ENCODE peak calls at places on chromosomes 7 and 10, in five cellular contexts. Q is NCI-H1930, B is HFFc6, N is MV-4-11, S is cardiac septum. G is an unnamed sample.

GRCh38 chr10:76036410-76036940 is 605.1 kb downstream of the LRMDA start:
- DNase-seq in B (peak), Q (no peak), S (peak), N (peak), G (no peak)

GRCh38 chr10:60358282-60358681 is 31.4 kb downstream of the ANK3 start:
- DNase-seq in S (no peak), N (no peak), Q (no peak), B (no peak), G (no peak)

GRCh38 chr10:52740155-52740549 is 32.4 kb downstream of the MBL2 start:
- DNase-seq in Q (no peak), B (no peak), S (no peak), N (no peak), G (no peak)

GRCh38 chr7:72445075-72445474 is 32.9 kb upstream of the CALN1 start:
- DNase-seq in B (no peak), S (no peak), Q (no peak), N (peak), G (no peak)

GRCh38 chr10:95289003-95289920 is 1.5 kb downstream of the PDLIM1 start:
- DNase-seq in Q (no peak), S (peak), N (peak), B (peak), G (no peak)

GRCh38 chr7:155800301-155800700 is 12.0 kb downstream of the SHH start:
- DNase-seq in Q (no peak), B (no peak), S (no peak), N (no peak), G (no peak)

GRCh38 chr7:17123020-17123419 is 175.4 kb upstream of the AHR start:
- DNase-seq in Q (no peak), S (no peak), N (peak), B (peak), G (no peak)

GRCh38 chr7:135601182-135601581 is 43.5 kb downstream of the NUP205 start:
- DNase-seq in B (no peak), N (no peak), S (no peak), Q (no peak), G (no peak)

GRCh38 chr10:24574578-24575155 is 149.0 kb downstream of the ARHGAP21 start:
- DNase-seq in S (no peak), B (no peak), Q (no peak), N (no peak), G (no peak)

GRCh38 chr10:128210215-128211063 is 84.2 kb upstream of the MKI67 start:
- DNase-seq in Q (no peak), N (peak), S (peak), B (no peak), G (no peak)

GRCh38 chr7:143360788-143361551 is 1.5 kb downstream of the FAM131B start:
- DNase-seq in B (no peak), S (no peak), Q (no peak), N (no peak), G (no peak)

GRCh38 chr7:72430531-72430930 is 18.4 kb upstream of the CALN1 start:
- DNase-seq in Q (no peak), N (no peak), S (no peak), B (no peak), G (peak)

GRCh38 chr7:154881046-154881445 is 121.9 kb downstream of the PAXIP1 start:
- DNase-seq in S (no peak), Q (no peak), N (no peak), B (no peak), G (no peak)

GRCh38 chr7:137696376-137696775 is 150.4 kb downstream of the DGKI start:
- DNase-seq in B (no peak), Q (no peak), S (no peak), N (no peak), G (no peak)

GRCh38 chr10:42242135-42242805 is 396.1 kb downstream of the ZNF33B start:
- DNase-seq in S (no peak), B (no peak), N (no peak), Q (no peak), G (no peak)

GRCh38 chr10:13453896-13454295 is 74.9 kb downstream of the BEND7 start:
- DNase-seq in Q (no peak), N (peak), S (no peak), B (no peak), G (no peak)

GRCh38 chr10:114471906-114472873 is 67.9 kb upstream of the AFAP1L2 start:
- DNase-seq in Q (peak), N (no peak), S (no peak), B (no peak), G (no peak)

GRCh38 chr10:130012129-130012528 is 48.1 kb upstream of the EBF3 start:
- DNase-seq in N (no peak), B (no peak), Q (no peak), S (no peak), G (no peak)

GRCh38 chr7:90777075-90777864 is 181.1 kb downstream of the CDK14 start:
- DNase-seq in B (no peak), Q (no peak), N (no peak), S (no peak), G (no peak)

GRCh38 chr10:35546824-35547225 is 58.3 kb upstream of the GJD4 start:
- DNase-seq in B (peak), S (no peak), N (no peak), Q (no peak), G (no peak)

GRCh38 chr10:102796407-102797176 is 40.6 kb downstream of the CYP17A1 start:
- DNase-seq in Q (no peak), S (peak), B (peak), N (peak), G (no peak)

GRCh38 chr10:123896217-123896927 is 4.8 kb upstream of the CPXM2 start:
- DNase-seq in S (no peak), B (no peak), N (no peak), Q (no peak), G (no peak)

GRCh38 chr10:97587183-97587582 is 2.3 kb upstream of the C10orf62 start:
- DNase-seq in Q (no peak), S (peak), B (no peak), N (no peak), G (no peak)

GRCh38 chr7:64874114-64874513 is 29.0 kb upstream of the ZNF273 start:
- DNase-seq in N (no peak), Q (no peak), B (no peak), S (no peak), G (no peak)

GRCh38 chr7:79386688-79387422 is 66.6 kb downstream of the MAGI2 start:
- DNase-seq in S (no peak), N (no peak), B (peak), Q (no peak), G (no peak)

GRCh38 chr7:93704241-93704640 is 129.7 kb upstream of the CALCR start:
- DNase-seq in Q (no peak), B (no peak), N (no peak), S (no peak), G (no peak)

GRCh38 chr7:136528329-136528728 is 340.1 kb upstream of the CHRM2 start:
- DNase-seq in N (no peak), S (no peak), B (peak), Q (no peak), G (no peak)

GRCh38 chr10:133130602-133131001 is 29.4 kb upstream of the KNDC1 start:
- DNase-seq in N (no peak), B (no peak), Q (no peak), S (peak), G (no peak)

GRCh38 chr7:128932862-128933821 is 4.6 kb upstream of the IRF5 start:
- DNase-seq in Q (no peak), S (no peak), N (peak), B (no peak), G (no peak)

GRCh38 chr10:8096931-8097330 is 42.4 kb downstream of the GATA3 start:
- DNase-seq in Q (no peak), B (no peak), N (no peak), S (no peak), G (no peak)

GRCh38 chr10:46530249-46531186 is 25.9 kb downstream of the GPRIN2 start:
- DNase-seq in Q (no peak), B (peak), S (peak), N (peak), G (no peak)

GRCh38 chr10:121648078-121648477 is 49.8 kb upstream of the FGFR2 start:
- DNase-seq in N (no peak), S (no peak), Q (no peak), B (no peak), G (no peak)

GRCh38 chr7:107047902-107048782 is 3.6 kb downstream of the PRKAR2B start:
- DNase-seq in B (peak), S (no peak), Q (no peak), N (no peak), G (no peak)